ENCODE peak calls at places on chromosomes 16 and 17, in four cellular contexts. S is HepG2, N is H1, E is K562. T is an unnamed sample.

GRCh38 chr16:59605706-59606105 is 871.6 kb upstream of the GOT2 start:
- DNase-seq in S (no peak), E (no peak), N (no peak), T (no peak)

GRCh38 chr17:59491353-59492090 is 73.9 kb upstream of the DHX40 start:
- DNase-seq in E (no peak), S (no peak), N (no peak), T (no peak)

GRCh38 chr16:57530104-57530522 is 6.3 kb downstream of the CCDC102A start:
- DNase-seq in S (peak), N (no peak), E (peak), T (no peak)

GRCh38 chr17:29883497-29883896 is 46.5 kb downstream of the SSH2 start:
- DNase-seq in S (no peak), E (no peak), N (no peak), T (no peak)

GRCh38 chr16:82841108-82841507 is 214.3 kb downstream of the CDH13 start:
- DNase-seq in E (no peak), N (no peak), S (no peak), T (no peak)

GRCh38 chr16:85781685-85782370 is 17.5 kb downstream of the EMC8 start:
- DNase-seq in E (no peak), N (no peak), S (peak), T (no peak)

GRCh38 chr17:38733315-38734234 is 3.4 kb downstream of the CISD3 start:
- DNase-seq in S (peak), E (no peak), N (no peak), T (no peak)

GRCh38 chr17:12603566-12603965 is 62.1 kb upstream of the MYOCD start:
- DNase-seq in N (no peak), S (no peak), E (no peak), T (no peak)

GRCh38 chr16:4803479-4804243 is 1.2 kb upstream of the ROGDI start:
- DNase-seq in N (no peak), S (no peak), E (no peak), T (no peak)

GRCh38 chr17:47223007-47223406 is 13.9 kb downstream of the MYL4 start:
- DNase-seq in N (no peak), E (no peak), S (no peak), T (no peak)

GRCh38 chr16:63385714-63386113 is 1349.5 kb upstream of the CDH8 start:
- DNase-seq in S (no peak), N (no peak), E (no peak), T (no peak)

GRCh38 chr16:81654346-81654745 is 124.7 kb upstream of the PLCG2 start:
- DNase-seq in S (no peak), E (no peak), N (no peak), T (no peak)

GRCh38 chr16:87391950-87392822 is at the start of gene MAP1LC3B:
- DNase-seq in E (peak), N (peak), S (peak), T (peak)

GRCh38 chr16:87395181-87395842 is 3.2 kb downstream of the MAP1LC3B start:
- DNase-seq in E (no peak), N (no peak), S (no peak), T (no peak)

GRCh38 chr16:87391324-87391949 is 699 bp upstream of the MAP1LC3B start:
- DNase-seq in N (no peak), E (peak), S (peak), T (no peak)

GRCh38 chr16:87393680-87394055 is 1.5 kb downstream of the MAP1LC3B start:
- DNase-seq in E (no peak), N (no peak), S (no peak), T (no peak)

DNA sequence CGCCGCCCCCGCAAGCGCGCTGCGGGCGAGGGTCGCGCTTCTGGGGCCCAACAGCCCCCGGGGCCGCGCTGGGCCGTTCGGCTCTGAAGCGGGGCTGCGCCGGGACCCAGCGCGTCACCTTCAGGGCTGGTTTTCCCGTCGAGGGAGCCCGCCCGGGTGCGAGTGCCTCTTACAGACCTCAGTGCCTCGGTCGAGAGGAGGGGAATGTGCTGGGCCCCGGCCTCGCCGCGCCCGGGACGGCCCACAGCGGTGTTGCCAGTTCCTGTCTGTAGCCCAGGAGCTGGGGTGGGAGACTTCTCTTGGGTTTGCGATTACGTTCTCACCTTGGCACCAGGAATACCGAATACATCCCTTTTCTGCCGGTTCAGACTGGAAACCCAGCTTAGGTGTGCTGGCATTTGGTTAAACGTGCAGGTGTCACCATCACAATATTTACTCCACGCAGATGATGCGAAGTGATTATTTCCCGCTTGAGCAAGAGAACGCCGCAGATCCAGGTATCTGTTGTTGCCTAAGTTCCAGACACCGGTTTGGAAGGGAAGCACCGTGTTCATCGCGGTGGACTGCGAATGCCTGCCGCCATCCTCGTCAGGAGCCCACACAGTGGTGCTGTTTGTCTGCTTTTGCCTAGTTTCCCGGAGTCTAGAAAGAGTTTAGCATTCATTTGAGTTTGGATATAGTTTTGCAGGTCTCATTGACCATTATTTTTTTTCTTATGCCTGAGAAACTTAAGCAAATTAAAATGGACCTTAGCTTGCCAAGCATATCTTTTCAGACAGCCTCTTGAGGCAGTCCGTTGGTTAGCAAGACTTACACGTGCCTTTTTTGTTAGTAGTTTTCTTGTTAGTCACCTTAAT is 915 bp downstream of the MAP1LC3B start:
- DNase-seq in E (peak), S (no peak), N (no peak), T (no peak)
- TF ChIP-seq BRCA1 in E (no peak), S (no peak), N (no peak), T (no peak)

DNA sequence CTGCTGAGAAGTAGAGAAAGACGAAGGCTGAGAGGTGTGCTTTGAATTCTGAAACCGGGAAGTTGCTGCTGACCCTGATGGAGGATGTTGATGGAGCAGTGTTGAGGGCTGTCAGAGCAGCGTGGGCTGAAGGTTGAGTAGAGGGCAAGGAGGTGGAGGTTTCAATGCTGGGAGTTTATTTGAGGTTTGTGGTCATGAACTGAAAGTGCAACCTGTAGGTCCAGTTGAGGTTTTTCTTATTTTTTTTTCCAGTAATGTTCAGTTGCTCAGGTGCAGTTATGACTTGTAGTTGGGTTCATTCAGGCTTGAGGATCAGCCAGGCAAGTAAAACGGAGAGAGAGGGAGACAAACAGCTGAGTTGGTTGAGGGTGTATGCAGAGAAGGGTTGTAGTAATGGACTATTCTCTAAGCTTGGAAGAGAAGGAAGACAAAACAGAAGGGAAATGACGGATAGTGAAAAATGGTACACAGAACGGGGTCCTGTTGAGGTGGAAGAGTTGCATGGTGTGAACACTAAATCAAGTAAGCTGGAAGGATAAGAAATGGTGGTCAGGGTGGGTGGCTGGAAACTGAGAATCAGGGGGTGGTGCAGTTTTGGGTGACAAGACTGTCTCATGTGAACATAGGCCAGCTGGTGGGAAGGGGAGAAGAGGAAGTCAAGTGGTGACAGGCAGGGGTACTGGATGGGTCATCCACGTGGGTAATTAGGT is 8.7 kb upstream of the UBE2G1 start:
- DNase-seq in E (no peak), N (no peak), S (no peak), T (peak)
- TF ChIP-seq TAF1 in E (no peak), N (no peak), S (no peak), T (peak)

GRCh38 chr16:454397-454940 is 29.0 kb downstream of the RAB11FIP3 start:
- DNase-seq in N (no peak), E (no peak), S (no peak), T (no peak)
- TF ChIP-seq BRCA1 in N (no peak), E (no peak), S (no peak), T (no peak)

GRCh38 chr17:77317091-77317519 is 176.3 kb downstream of the SEC14L1 start:
- DNase-seq in N (no peak), E (no peak), S (no peak), T (no peak)

GRCh38 chr17:77315010-77315409 is 174.2 kb downstream of the SEC14L1 start:
- DNase-seq in N (no peak), S (no peak), E (no peak), T (no peak)

GRCh38 chr17:77316651-77317050 is 175.9 kb downstream of the SEC14L1 start:
- DNase-seq in S (no peak), N (no peak), E (no peak), T (no peak)

GRCh38 chr17:77315551-77316190 is 174.9 kb downstream of the SEC14L1 start:
- DNase-seq in E (no peak), N (no peak), S (no peak), T (no peak)

DNA sequence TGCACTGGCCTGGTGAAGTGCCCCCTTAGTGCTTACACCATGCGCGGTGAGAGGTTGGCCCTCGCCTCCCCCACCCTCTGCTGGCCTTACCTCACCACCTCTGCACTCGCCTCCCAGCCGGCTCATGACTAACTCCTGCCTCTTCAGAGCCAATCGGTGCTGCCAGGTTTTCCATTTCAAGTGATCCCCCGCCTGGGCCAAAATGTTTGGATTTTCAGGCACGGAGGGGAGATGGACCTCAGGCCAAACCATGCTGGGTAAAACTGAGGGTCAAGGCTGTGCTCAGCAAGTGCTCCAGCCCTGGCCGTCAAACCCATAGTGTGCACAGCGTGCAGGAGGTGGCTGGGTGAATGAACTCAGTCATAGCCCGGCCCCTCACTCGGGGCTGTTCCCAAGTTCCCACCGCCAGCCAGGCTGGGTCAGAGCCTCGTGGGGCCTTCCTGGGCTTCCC is 175.4 kb downstream of the SEC14L1 start:
- DNase-seq in E (no peak), S (no peak), N (peak), T (no peak)
- TF ChIP-seq TAF1 in E (no peak), S (no peak), N (no peak), T (no peak)

GRCh38 chr17:69577098-69577497 is 162.6 kb downstream of the MAP2K6 start:
- DNase-seq in N (no peak), S (no peak), E (no peak), T (no peak)

GRCh38 chr17:69572747-69573146 is 158.2 kb downstream of the MAP2K6 start:
- DNase-seq in N (no peak), E (no peak), S (no peak), T (no peak)

GRCh38 chr17:69574257-69575197 is 160.0 kb downstream of the MAP2K6 start:
- DNase-seq in S (no peak), N (no peak), E (no peak), T (no peak)

GRCh38 chr17:69573396-69573795 is 158.9 kb downstream of the MAP2K6 start:
- DNase-seq in E (no peak), N (no peak), S (no peak), T (no peak)

GRCh38 chr17:69575346-69575761 is 160.9 kb downstream of the MAP2K6 start:
- DNase-seq in E (no peak), N (no peak), S (no peak), T (no peak)
- TF ChIP-seq BRCA1 in E (no peak), N (no peak), S (no peak), T (no peak)

DNA sequence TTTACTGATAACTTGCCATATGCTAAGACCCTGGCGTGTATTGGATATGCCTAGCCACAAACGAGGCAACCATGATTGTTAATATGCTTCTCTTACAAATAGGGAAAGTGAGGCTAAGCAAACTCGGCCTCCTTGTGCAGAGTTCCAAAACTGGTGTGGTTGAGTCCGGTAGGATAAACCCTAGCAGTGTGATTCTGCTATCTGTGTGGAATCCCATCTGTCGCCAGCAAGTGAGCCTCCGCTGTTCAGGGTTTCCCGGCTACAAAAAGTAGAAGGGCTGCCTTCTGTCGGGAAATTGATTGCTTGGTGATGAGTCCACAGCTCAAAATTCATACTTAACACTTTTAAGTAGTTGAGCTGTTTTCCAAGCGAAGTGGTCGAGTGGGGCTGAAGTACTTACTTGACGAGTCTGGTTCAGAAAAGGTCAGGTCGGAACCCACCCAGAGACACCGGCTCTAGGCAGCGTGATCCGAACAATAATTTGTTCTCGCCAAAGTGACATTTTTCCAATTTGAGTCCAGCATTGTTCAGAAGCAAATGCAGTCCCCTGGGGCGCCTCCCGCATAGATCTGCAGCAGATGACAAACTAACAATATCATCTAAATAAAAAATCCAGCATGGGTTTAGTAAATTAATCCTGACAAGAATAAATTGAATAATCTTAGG is 686.8 kb upstream of the RBFOX1 start:
- DNase-seq in S (no peak), N (no peak), E (no peak), T (no peak)
- TF ChIP-seq TAF1 in S (no peak), N (no peak), E (no peak), T (no peak)

GRCh38 chr16:76237471-76237870 is 39.7 kb upstream of the CNTNAP4 start:
- DNase-seq in E (no peak), S (no peak), N (no peak), T (no peak)

GRCh38 chr16:76235025-76235424 is 42.2 kb upstream of the CNTNAP4 start:
- DNase-seq in S (no peak), N (no peak), E (no peak), T (no peak)

GRCh38 chr16:76232704-76233103 is 44.5 kb upstream of the CNTNAP4 start:
- DNase-seq in N (no peak), E (no peak), S (no peak), T (no peak)

GRCh38 chr16:76235426-76235825 is 41.8 kb upstream of the CNTNAP4 start:
- DNase-seq in N (no peak), S (no peak), E (no peak), T (no peak)
- TF ChIP-seq BRCA1 in N (no peak), S (no peak), E (no peak), T (no peak)

GRCh38 chr16:89958068-89958467 is 9.5 kb downstream of the DEF8 start:
- DNase-seq in N (no peak), S (peak), E (peak), T (no peak)
- TF ChIP-seq TAF1 in N (no peak), S (no peak), E (no peak), T (no peak)

GRCh38 chr16:30380072-30380471 is 2.3 kb downstream of the SEPTIN1 start:
- DNase-seq in E (no peak), S (no peak), N (no peak), T (no peak)

GRCh38 chr16:30380801-30381208 is 1.6 kb downstream of the SEPTIN1 start:
- DNase-seq in E (no peak), S (no peak), N (no peak), T (no peak)

GRCh38 chr16:30379165-30379783 is 3.1 kb downstream of the SEPTIN1 start:
- DNase-seq in S (no peak), E (no peak), N (no peak), T (no peak)

GRCh38 chr16:30381351-30382041 is 865 bp downstream of the SEPTIN1 start:
- DNase-seq in S (no peak), E (peak), N (no peak), T (no peak)

GRCh38 chr16:30382398-30383015 is at the start of gene SEPTIN1:
- DNase-seq in S (no peak), N (no peak), E (no peak), T (peak)
- TF ChIP-seq BRCA1 in S (no peak), N (no peak), E (no peak), T (no peak)

DNA sequence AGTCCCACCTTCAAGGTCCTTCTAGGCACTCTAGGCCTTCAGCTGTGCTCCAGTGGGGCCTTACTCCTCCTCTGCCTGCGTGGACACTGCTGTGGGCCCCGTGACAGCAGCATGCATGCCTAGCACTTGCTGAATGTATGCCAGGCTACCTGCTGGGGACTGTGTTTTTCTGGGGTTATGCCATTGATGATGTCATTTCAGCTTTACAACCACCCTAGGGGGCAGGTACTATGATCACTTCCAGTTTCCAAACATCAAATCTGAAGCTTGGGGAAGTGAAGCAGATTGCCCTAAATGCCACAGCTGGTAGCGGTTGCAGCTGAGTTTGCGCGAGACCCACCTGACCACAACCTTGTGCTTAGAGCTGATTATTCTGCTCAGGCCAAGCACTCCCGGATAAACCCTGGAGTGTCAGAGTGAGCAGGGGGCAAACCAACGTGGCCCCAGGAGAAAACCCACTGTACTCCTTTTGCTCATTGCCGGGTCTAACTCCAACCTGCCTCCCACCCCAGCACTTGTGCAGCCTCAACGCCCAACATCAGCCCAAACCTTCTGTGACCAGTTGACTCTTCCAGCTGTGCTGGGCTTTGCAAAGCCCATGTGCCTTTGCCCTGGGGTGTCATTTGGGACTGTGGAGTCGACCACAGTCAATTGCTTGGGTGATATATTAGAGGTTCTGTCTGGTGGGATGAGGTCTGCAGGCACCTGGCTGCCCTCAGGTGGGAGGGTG is 168.4 kb downstream of the ENGASE start:
- DNase-seq in S (no peak), N (no peak), E (no peak), T (peak)
- TF ChIP-seq TAF1 in S (no peak), N (no peak), E (no peak), T (no peak)

T was measured in GM12878.